ENCODE peak calls at places on chromosome 22, in ten cellular contexts. F, C, Z, J, I, Y, H, L, M and U are unnamed samples.

GRCh38 chr22:19062909-19063308 is 59.3 kb downstream of the DGCR2 start:
- DNase-seq in F (no peak), C (no peak), Z (no peak), J (no peak), I (no peak), Y (no peak), H (no peak), L (peak; percentile 19), M (no peak), U (no peak)

GRCh38 chr22:37333724-37334460 is 51.6 kb downstream of the CYTH4 start:
- DNase-seq in F (no peak), C (no peak), Z (no peak), J (no peak), I (no peak), Y (no peak), H (no peak), L (no peak), M (no peak), U (no peak)

GRCh38 chr22:50611341-50612060 is 10.9 kb downstream of the MAPK8IP2 start:
- DNase-seq in F (no peak), C (no peak), Z (no peak), J (no peak), I (no peak), Y (no peak), H (no peak), L (no peak), M (no peak), U (no peak)

GRCh38 chr22:44931077-44931540 is 78.7 kb downstream of the PHF21B start:
- DNase-seq in F (no peak), C (no peak), Z (peak; percentile 78), J (no peak), I (no peak), Y (no peak), H (no peak), L (no peak), M (no peak), U (no peak)

GRCh38 chr22:17496843-17497242 is 66.5 kb upstream of the SLC25A18 start:
- DNase-seq in F (no peak), C (no peak), Z (no peak), J (no peak), I (no peak), Y (no peak), H (no peak), L (no peak), M (no peak), U (no peak)

GRCh38 chr22:42799462-42800405 is 57.3 kb downstream of the ARFGAP3 start:
- DNase-seq in F (no peak), C (no peak), Z (no peak), J (no peak), I (no peak), Y (no peak), H (peak; percentile 48), L (no peak), M (no peak), U (no peak)

GRCh38 chr22:42743501-42743991 is 22.9 kb upstream of the A4GALT start:
- DNase-seq in F (peak; percentile 76), C (no peak), Z (peak; percentile 91), J (no peak), I (no peak), Y (no peak), H (peak; percentile 94), L (no peak), M (no peak), U (peak; percentile 65)

GRCh38 chr22:46009730-46010129 is 32.8 kb upstream of the WNT7B start:
- DNase-seq in F (no peak), C (peak; percentile 56), Z (no peak), J (no peak), I (no peak), Y (no peak), H (no peak), L (no peak), M (no peak), U (no peak)

GRCh38 chr22:36077261-36077660 is 48.6 kb upstream of the RBFOX2 start:
- DNase-seq in F (no peak), C (no peak), Z (no peak), J (no peak), I (no peak), Y (no peak), H (no peak), L (no peak), M (no peak), U (no peak)

GRCh38 chr22:25509391-25509791 is 55.1 kb upstream of the GRK3 start:
- DNase-seq in F (no peak), C (no peak), Z (no peak), J (no peak), I (peak; percentile 68), Y (no peak), H (no peak), L (no peak), M (no peak), U (no peak)

GRCh38 chr22:44701824-44702478 is at the start of gene PRR5:
- DNase-seq in F (peak; percentile 89), C (peak; percentile 66), Z (peak; percentile 78), J (peak; percentile 51), I (peak; percentile 93), Y (peak; percentile 78), H (peak; percentile 78), L (peak; percentile 89), M (peak; percentile 61), U (no peak)

GRCh38 chr22:50671641-50672040 is 982 bp upstream of the SHANK3 start:
- DNase-seq in F (no peak), C (no peak), Z (peak; percentile 47), J (no peak), I (no peak), Y (no peak), H (no peak), L (no peak), M (no peak), U (no peak)

GRCh38 chr22:42796081-42796480 is 61.0 kb downstream of the ARFGAP3 start:
- DNase-seq in F (no peak), C (no peak), Z (no peak), J (no peak), I (no peak), Y (no peak), H (peak; percentile 52), L (no peak), M (no peak), U (no peak)

GRCh38 chr22:34702279-34702678 is 363.7 kb upstream of the ISX start:
- DNase-seq in F (no peak), C (no peak), Z (no peak), J (no peak), I (no peak), Y (no peak), H (no peak), L (no peak), M (no peak), U (no peak)

GRCh38 chr22:36910461-36910860 is 3.0 kb upstream of the CSF2RB start:
- DNase-seq in F (no peak), C (no peak), Z (no peak), J (no peak), I (no peak), Y (no peak), H (no peak), L (no peak), M (no peak), U (no peak)

GRCh38 chr22:29335656-29336055 is 20.2 kb upstream of the RASL10A start:
- DNase-seq in F (no peak), C (no peak), Z (no peak), J (no peak), I (no peak), Y (no peak), H (no peak), L (no peak), M (no peak), U (no peak)

GRCh38 chr22:39931271-39931670 is 28.9 kb upstream of the TMA7B start:
- DNase-seq in F (no peak), C (no peak), Z (no peak), J (no peak), I (no peak), Y (no peak), H (no peak), L (no peak), M (no peak), U (no peak)
- H3K4me1 ChIP-seq in F (peaks cover 32% of the 10 kb centered on the region), C (no peaks in the 10 kb centered on the region), Z (no peaks in the 10 kb centered on the region), J (no peaks in the 10 kb centered on the region), I (no peaks in the 10 kb centered on the region), Y (peaks cover 98% of the 10 kb centered on the region), H (no peaks in the 10 kb centered on the region), L (peaks cover 84% of the 10 kb centered on the region), M (peaks cover 12% of the 10 kb centered on the region), U (no peaks in the 10 kb centered on the region)

DNA sequence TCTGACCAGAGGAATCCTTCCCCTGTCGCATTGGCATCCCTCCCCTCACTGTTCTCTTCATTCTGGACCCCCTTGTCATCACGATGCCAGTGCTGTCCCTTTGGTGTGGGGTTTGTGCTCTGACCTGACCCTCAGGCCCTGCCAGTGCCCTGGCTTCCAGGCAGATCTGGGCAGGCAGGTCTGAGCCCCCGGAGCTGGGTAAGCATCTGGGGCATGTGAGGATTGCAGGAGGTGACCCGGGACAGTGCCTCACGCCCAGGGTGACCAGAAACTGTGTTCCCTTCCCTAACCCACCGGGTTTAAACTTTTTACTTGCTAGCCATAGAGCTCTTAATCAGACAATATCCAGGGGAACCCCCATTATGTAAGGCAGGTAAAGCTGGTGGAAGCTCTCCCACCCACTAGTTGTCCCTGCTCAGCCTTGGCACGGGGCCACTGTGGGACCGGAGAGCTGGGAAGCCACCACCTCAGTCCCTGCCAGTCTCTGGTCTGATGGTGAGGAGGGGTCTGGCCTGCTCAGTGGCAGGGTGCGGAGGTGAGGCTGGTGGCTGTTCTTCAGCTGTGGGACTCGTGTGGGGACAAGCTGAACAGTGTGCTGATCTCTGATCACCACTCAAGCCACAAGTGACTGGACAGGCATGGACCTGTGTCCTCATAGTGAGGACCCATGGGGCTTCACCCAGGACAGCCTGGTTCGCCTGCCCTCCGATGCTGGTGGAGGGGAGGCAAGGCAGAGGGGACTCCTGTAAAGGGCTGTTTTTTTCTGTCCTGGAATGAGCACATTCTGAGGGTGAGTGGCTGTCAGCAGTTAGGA is 38.0 kb downstream of the BCR start:
- DNase-seq in F (no peak), C (no peak), Z (no peak), J (no peak), I (no peak), Y (no peak), H (no peak), L (no peak), M (no peak), U (no peak)
- H3K4me1 ChIP-seq in F (peaks cover 27% of the 10 kb centered on the region), C (peaks cover 17% of the 10 kb centered on the region), Z (peaks cover 94% of the 10 kb centered on the region), J (peaks cover 16% of the 10 kb centered on the region), I (no peaks in the 10 kb centered on the region), Y (peaks cover 98% of the 10 kb centered on the region), H (peaks cover 79% of the 10 kb centered on the region), L (peaks cover 86% of the 10 kb centered on the region), M (peaks cover 26% of the 10 kb centered on the region), U (peaks cover 90% of the 10 kb centered on the region)

GRCh38 chr22:20131856-20132685 is 467 bp downstream of the ZDHHC8 start:
- DNase-seq in F (peak; percentile 58), C (no peak), Z (peak; percentile 46), J (no peak), I (peak; percentile 68), Y (peak; percentile 19), H (no peak), L (no peak), M (no peak), U (no peak)
- H3K4me1 ChIP-seq in F (peaks cover 8% of the 10 kb centered on the region), C (peaks cover 7% of the 10 kb centered on the region), Z (peaks cover 69% of the 10 kb centered on the region), J (peaks cover 16% of the 10 kb centered on the region), I (no peaks in the 10 kb centered on the region), Y (peaks cover 38% of the 10 kb centered on the region), H (peaks cover 47% of the 10 kb centered on the region), L (peaks cover 51% of the 10 kb centered on the region), M (peaks cover 8% of the 10 kb centered on the region), U (peaks cover 30% of the 10 kb centered on the region)

DNA sequence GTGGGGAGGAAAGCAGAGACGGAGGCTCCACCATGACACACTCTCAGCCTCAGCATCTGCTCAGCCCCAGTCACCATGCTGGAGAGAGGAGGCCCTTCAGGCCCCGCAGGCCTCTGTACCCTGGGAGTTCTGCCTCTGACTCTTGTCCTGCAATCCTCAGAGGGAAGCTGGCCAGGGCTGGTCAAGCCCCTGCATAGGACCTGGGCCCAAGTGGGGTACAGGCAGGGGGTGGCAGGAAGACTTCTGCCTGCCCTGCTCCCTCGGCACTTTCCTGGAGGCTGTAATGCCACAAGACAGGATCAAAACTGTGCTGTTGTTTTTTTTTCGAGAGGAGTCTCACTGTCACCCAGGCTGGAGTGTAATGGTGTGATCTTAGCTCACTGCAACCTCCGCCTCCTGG is 33.7 kb downstream of the LRRC74B start:
- DNase-seq in F (no peak), C (no peak), Z (no peak), J (no peak), I (no peak), Y (no peak), H (no peak), L (no peak), M (no peak), U (no peak)
- H3K4me1 ChIP-seq in F (no peaks in the 10 kb centered on the region), C (peaks cover under 1% of the 10 kb centered on the region), Z (no peaks in the 10 kb centered on the region), J (no peaks in the 10 kb centered on the region), I (no peaks in the 10 kb centered on the region), Y (no peaks in the 10 kb centered on the region), H (no peaks in the 10 kb centered on the region), L (no peaks in the 10 kb centered on the region), M (no peaks in the 10 kb centered on the region), U (no peaks in the 10 kb centered on the region)